ENCODE peak calls at places on chromosomes 5 and 9, in five cellular contexts. Q is H9, P is mesendoderm, C is IMR-90, J is mesenchymal stem cell. E is an unnamed sample.

GRCh38 chr9:16029056-16029615 is 476.3 kb downstream of the CCDC171 start:
- DNase-seq in J (peak), C (peak), P (no peak), Q (no peak), E (no peak)

GRCh38 chr9:21465138-21465537 is 17.0 kb downstream of the IFNE start:
- DNase-seq in J (no peak), P (no peak), Q (no peak), C (no peak), E (no peak)

GRCh38 chr5:82011761-82012160 is 39.9 kb downstream of the ATG10 start:
- DNase-seq in C (peak), J (no peak), P (no peak), Q (no peak), E (no peak)

GRCh38 chr5:76809141-76809540 is 9.7 kb upstream of the F2RL1 start:
- DNase-seq in C (no peak), P (peak), J (no peak), Q (peak), E (no peak)

GRCh38 chr5:88049156-88049555 is 219.5 kb downstream of the TMEM161B start:
- DNase-seq in P (no peak), Q (no peak), J (no peak), C (no peak), E (no peak)

GRCh38 chr5:76595755-76596481 is 27.3 kb downstream of the F2RL2 start:
- DNase-seq in C (no peak), P (no peak), J (no peak), Q (no peak), E (no peak)

GRCh38 chr5:158716668-158717067 is 383.0 kb downstream of the EBF1 start:
- DNase-seq in Q (no peak), C (no peak), J (no peak), P (no peak), E (no peak)

GRCh38 chr5:169162407-169162806 is 138.5 kb downstream of the SLIT3 start:
- DNase-seq in Q (no peak), C (no peak), J (peak), P (no peak), E (no peak)

GRCh38 chr5:146753618-146754123 is 124.9 kb downstream of the PPP2R2B start:
- DNase-seq in P (no peak), Q (no peak), J (no peak), C (no peak), E (no peak)

GRCh38 chr9:20621553-20622329 is 558 bp downstream of the MLLT3 start:
- DNase-seq in C (peak), P (peak), Q (peak), J (peak), E (peak)

GRCh38 chr5:179089502-179089901 is 29.3 kb downstream of the ZNF354C start:
- DNase-seq in P (no peak), J (no peak), C (no peak), Q (no peak), E (no peak)

GRCh38 chr5:142275496-142275895 is 49.3 kb downstream of the SPRY4 start:
- DNase-seq in P (no peak), Q (no peak), J (no peak), C (no peak), E (no peak)

GRCh38 chr5:108924457-108924961 is 176.8 kb downstream of the FER start:
- DNase-seq in P (peak), J (no peak), C (no peak), Q (no peak), E (no peak)

GRCh38 chr9:129313331-129313955 is 135.4 kb upstream of the IER5L start:
- DNase-seq in Q (no peak), C (no peak), J (no peak), P (no peak), E (no peak)

GRCh38 chr9:100222674-100223073 is 123.6 kb downstream of the INVS start:
- DNase-seq in J (peak), P (peak), C (peak), Q (no peak), E (peak)

GRCh38 chr9:98495530-98495929 is 213.2 kb downstream of the GABBR2 start:
- DNase-seq in P (peak), C (no peak), Q (no peak), J (no peak), E (no peak)

GRCh38 chr5:176675676-176676360 is 28.5 kb downstream of the TSPAN17 start:
- DNase-seq in Q (peak), C (no peak), J (peak), P (peak), E (peak)

GRCh38 chr9:133417541-133418461 is at the start of gene REXO4:
- DNase-seq in P (peak), Q (peak), J (peak), C (peak), E (peak)
- H2BK5ac ChIP-seq in P (peak), Q (no peak), J (no peak), C (peak), E (peak)

GRCh38 chr5:133613184-133613583 is 843 bp upstream of the FSTL4 start:
- DNase-seq in Q (no peak), P (no peak), J (no peak), C (no peak), E (no peak)

GRCh38 chr5:133613743-133614142 is 1.4 kb upstream of the FSTL4 start:
- DNase-seq in J (no peak), Q (no peak), C (no peak), P (no peak), E (no peak)

GRCh38 chr5:133612021-133612860 is at the start of gene FSTL4:
- DNase-seq in Q (peak), C (no peak), J (no peak), P (peak), E (peak)

GRCh38 chr5:133610489-133611356 is 1.6 kb downstream of the FSTL4 start:
- DNase-seq in J (peak), P (peak), C (no peak), Q (peak), E (peak)

DNA sequence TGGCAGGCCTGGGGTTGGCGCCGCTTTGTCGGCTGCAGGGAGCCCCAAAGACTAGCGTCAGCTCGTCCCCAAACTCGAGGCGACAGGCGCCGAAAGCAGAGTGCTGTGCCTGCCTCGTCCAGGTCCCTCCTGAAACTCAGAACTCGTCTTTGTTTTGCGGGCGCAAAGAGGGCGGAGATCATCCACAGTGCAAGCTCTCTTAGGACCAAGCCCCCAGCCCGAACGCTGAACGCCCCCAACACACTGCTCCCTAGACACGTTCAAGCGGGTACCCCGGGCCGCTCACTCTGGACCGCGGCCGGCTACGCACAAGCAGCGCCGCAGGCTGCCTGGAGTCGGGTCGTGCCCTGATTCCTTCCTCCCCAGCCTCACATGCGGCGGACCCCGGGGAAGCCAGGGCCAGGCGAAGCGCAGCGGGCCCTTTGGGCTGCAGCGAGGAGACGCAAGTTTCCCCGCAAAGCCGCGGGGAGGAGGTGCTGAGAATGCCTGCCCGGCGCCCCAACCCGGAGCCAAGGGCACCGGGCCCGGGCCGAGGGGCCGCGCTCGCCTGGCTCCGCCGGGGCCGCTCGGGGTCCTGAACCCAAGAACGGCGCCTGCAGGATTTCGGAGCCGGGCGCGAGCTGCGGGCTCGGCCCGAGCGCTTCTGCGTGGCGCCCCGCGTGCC is 852 bp downstream of the FSTL4 start:
- DNase-seq in P (peak), J (no peak), Q (no peak), C (no peak), E (no peak)
- H2BK5ac ChIP-seq in P (no peak), J (no peak), Q (no peak), C (no peak), E (no peak)

GRCh38 chr5:139639619-139640431 is 8.3 kb upstream of the CXXC5 start:
- DNase-seq in C (peak), P (no peak), J (no peak), Q (no peak), E (no peak)

GRCh38 chr5:139642213-139642612 is 5.9 kb upstream of the CXXC5 start:
- DNase-seq in C (no peak), P (no peak), J (no peak), Q (no peak), E (no peak)

GRCh38 chr5:139642891-139643871 is 5.0 kb upstream of the CXXC5 start:
- DNase-seq in C (no peak), Q (peak), J (no peak), P (no peak), E (no peak)

GRCh38 chr5:139640432-139641115 is 7.6 kb upstream of the CXXC5 start:
- DNase-seq in J (no peak), C (no peak), Q (peak), P (no peak), E (no peak)

GRCh38 chr5:139641116-139642080 is 6.8 kb upstream of the CXXC5 start:
- DNase-seq in J (no peak), C (no peak), Q (no peak), P (no peak), E (no peak)
- H2BK5ac ChIP-seq in J (no peak), C (no peak), Q (no peak), P (peak), E (peak)

GRCh38 chr9:135744333-135745070 is 42.5 kb downstream of the KCNT1 start:
- DNase-seq in C (no peak), J (no peak), P (no peak), Q (no peak), E (no peak)
- H2BK5ac ChIP-seq in C (no peak), J (no peak), P (no peak), Q (no peak), E (no peak)

GRCh38 chr5:138216799-138217198 is 3.7 kb upstream of the CDC23 start:
- DNase-seq in J (no peak), P (no peak), C (no peak), Q (no peak), E (no peak)

GRCh38 chr5:138213161-138214029 is at the start of gene CDC23:
- DNase-seq in P (peak), C (peak), J (peak), Q (peak), E (peak)

GRCh38 chr5:138210985-138211384 is 2.1 kb downstream of the CDC23 start:
- DNase-seq in Q (no peak), J (no peak), P (no peak), C (no peak), E (no peak)

GRCh38 chr5:138212828-138213160 is 329 bp downstream of the CDC23 start:
- DNase-seq in C (peak), J (no peak), P (peak), Q (no peak), E (no peak)
- H2BK5ac ChIP-seq in C (peak), J (peak), P (no peak), Q (no peak), E (peak)